ENCODE peak calls at places on chromosomes 1 and 21, in five cellular contexts. W, R, S, N and G are unnamed samples.

GRCh38 chr1:14679027-14679688 is 80.7 kb downstream of the KAZN start:
- DNase-seq in W (no peak), N (no peak), S (no peak), R (no peak), G (no peak)

GRCh38 chr1:46516551-46516950 is 26.9 kb downstream of the DMBX1 start:
- DNase-seq in S (no peak), W (no peak), R (no peak), N (no peak), G (no peak)

GRCh38 chr1:150551784-150552691 is 2.8 kb downstream of the ADAMTSL4 start:
- DNase-seq in R (peak; percentile 98), N (no peak), W (peak; percentile 89), S (no peak), G (no peak)

GRCh38 chr1:206951318-206952105 is 5.2 kb upstream of the PIGR start:
- DNase-seq in S (no peak), W (no peak), R (no peak), N (no peak), G (no peak)

GRCh38 chr21:44870748-44871495 is 2.6 kb downstream of the PTTG1IP start:
- DNase-seq in R (no peak), N (no peak), S (no peak), W (no peak), G (peak; percentile 54)

GRCh38 chr1:221839794-221840395 is 98.0 kb upstream of the DUSP10 start:
- DNase-seq in S (no peak), N (peak; percentile 29), R (peak; percentile 79), W (peak; percentile 59), G (peak; percentile 39)

GRCh38 chr1:222095606-222096475 is 354.0 kb upstream of the DUSP10 start:
- DNase-seq in S (no peak), W (no peak), R (no peak), N (peak; percentile 47), G (peak; percentile 55)

GRCh38 chr1:208235983-208236761 is 8.0 kb downstream of the PLXNA2 start:
- DNase-seq in W (peak; percentile 67), S (no peak), N (no peak), R (peak; percentile 77), G (peak; percentile 8)

GRCh38 chr21:37871121-37871862 is 45.0 kb downstream of the KCNJ6 start:
- DNase-seq in R (peak; percentile 92), W (peak; percentile 82), N (no peak), S (no peak), G (no peak)

GRCh38 chr1:164576311-164577271 is 17.6 kb downstream of the PBX1 start:
- DNase-seq in S (no peak), R (peak; percentile 88), W (peak; percentile 48), N (no peak), G (no peak)

GRCh38 chr1:247332901-247333361 is 1.3 kb upstream of the ZNF496 start:
- DNase-seq in W (no peak), N (peak; percentile 49), R (peak; percentile 58), S (no peak), G (no peak)